ENCODE peak calls at places on chromosomes 5 and 9, in ten cellular contexts. M, R, D, B, W, F, G, U, N and Y are unnamed samples.
A peak's percentile ranks its signal among the peaks of the same experiment; 100 is the strongest.

GRCh38 chr5:126658526-126658925 is 57.8 kb downstream of the PHAX start:
- DNase-seq in M (no peak), R (no peak), D (no peak), B (no peak), W (no peak), F (no peak), G (no peak), U (no peak), N (no peak), Y (no peak)

GRCh38 chr5:105593011-105593760 is 2030.6 kb upstream of the NUDT12 start:
- DNase-seq in M (no peak), R (no peak), D (no peak), B (no peak), W (no peak), F (no peak), G (no peak), U (no peak), N (no peak), Y (no peak)

GRCh38 chr5:93579561-93580386 is 1.2 kb downstream of the NR2F1-AS1 start:
- DNase-seq in M (no peak), R (no peak), D (no peak), B (peak; percentile 65), W (peak; percentile 79), F (peak; percentile 50), G (no peak), U (no peak), N (no peak), Y (no peak)

GRCh38 chr5:77010281-77010680 is 19.9 kb upstream of the AGGF1 start:
- DNase-seq in M (no peak), R (no peak), D (no peak), B (no peak), W (no peak), F (no peak), G (no peak), U (no peak), N (no peak), Y (no peak)

GRCh38 chr9:124660341-124660801 is 110.7 kb downstream of the NR6A1 start:
- DNase-seq in M (peak; percentile 37), R (no peak), D (no peak), B (peak; percentile 70), W (no peak), F (no peak), G (no peak), U (no peak), N (no peak), Y (no peak)

GRCh38 chr5:64333891-64334290 is 168.2 kb downstream of the RNF180 start:
- DNase-seq in M (no peak), R (no peak), D (no peak), B (no peak), W (no peak), F (no peak), G (no peak), U (no peak), N (no peak), Y (no peak)

GRCh38 chr9:129569506-129570449 is 51.1 kb downstream of the C9orf50 start:
- DNase-seq in M (no peak), R (peak; percentile 64), D (no peak), B (peak; percentile 41), W (no peak), F (peak; percentile 81), G (no peak), U (no peak), N (no peak), Y (no peak)

GRCh38 chr5:110651507-110651906 is 75.0 kb downstream of the TMEM232 start:
- DNase-seq in M (no peak), R (no peak), D (no peak), B (peak; percentile 0), W (no peak), F (no peak), G (no peak), U (no peak), N (no peak), Y (no peak)

GRCh38 chr9:99118782-99119466 is 14.0 kb downstream of the TGFBR1 start:
- DNase-seq in M (no peak), R (no peak), D (no peak), B (no peak), W (no peak), F (no peak), G (peak; percentile 74), U (peak; percentile 50), N (peak; percentile 68), Y (no peak)

GRCh38 chr9:116860509-116861120 is 173.5 kb downstream of the TRIM32 start:
- DNase-seq in M (peak; percentile 14), R (peak; percentile 70), D (peak; percentile 1), B (peak; percentile 75), W (peak; percentile 77), F (peak; percentile 56), G (peak; percentile 16), U (no peak), N (peak; percentile 2), Y (peak; percentile 25)

GRCh38 chr9:132216861-132217655 is 55.2 kb downstream of the NTNG2 start:
- DNase-seq in M (no peak), R (no peak), D (no peak), B (no peak), W (no peak), F (no peak), G (no peak), U (no peak), N (peak; percentile 16), Y (no peak)

GRCh38 chr5:143890475-143890874 is 78.5 kb downstream of the HMHB1 start:
- DNase-seq in M (no peak), R (no peak), D (no peak), B (no peak), W (no peak), F (no peak), G (no peak), U (no peak), N (no peak), Y (no peak)

GRCh38 chr5:65611524-65611923 is 12.6 kb downstream of the TRIM23 start:
- DNase-seq in M (no peak), R (peak; percentile 65), D (no peak), B (no peak), W (no peak), F (no peak), G (no peak), U (no peak), N (no peak), Y (no peak)

GRCh38 chr5:67400752-67401151 is 204.2 kb upstream of the CD180 start:
- DNase-seq in M (no peak), R (no peak), D (no peak), B (no peak), W (no peak), F (no peak), G (no peak), U (no peak), N (no peak), Y (no peak)

GRCh38 chr9:127627494-127627855 is 15.4 kb downstream of the STXBP1 start:
- DNase-seq in M (no peak), R (no peak), D (no peak), B (no peak), W (no peak), F (no peak), G (no peak), U (no peak), N (no peak), Y (no peak)

GRCh38 chr9:38137342-38137741 is 68.3 kb upstream of the SHB start:
- DNase-seq in M (no peak), R (no peak), D (no peak), B (no peak), W (no peak), F (no peak), G (no peak), U (no peak), N (no peak), Y (no peak)

GRCh38 chr5:146877783-146878470 is 630 bp downstream of the PPP2R2B start:
- DNase-seq in M (no peak), R (peak; percentile 18), D (no peak), B (no peak), W (peak; percentile 81), F (peak; percentile 22), G (peak; percentile 52), U (no peak), N (peak; percentile 20), Y (no peak)

GRCh38 chr5:36079200-36079761 is 12.6 kb upstream of the UGT3A2 start:
- DNase-seq in M (no peak), R (peak; percentile 42), D (no peak), B (peak; percentile 71), W (no peak), F (peak; percentile 74), G (peak; percentile 31), U (no peak), N (no peak), Y (peak; percentile 50)

GRCh38 chr5:5340206-5340729 is 82.2 kb upstream of the ICE1 start:
- DNase-seq in M (no peak), R (peak; percentile 35), D (no peak), B (peak; percentile 88), W (peak; percentile 91), F (no peak), G (no peak), U (no peak), N (no peak), Y (no peak)

GRCh38 chr9:137972355-137972987 is 94.9 kb downstream of the CACNA1B start:
- DNase-seq in M (no peak), R (no peak), D (no peak), B (no peak), W (peak; percentile 67), F (no peak), G (no peak), U (no peak), N (no peak), Y (no peak)

GRCh38 chr9:34651876-34652602 is at the start of gene IL11RA:
- DNase-seq in M (peak; percentile 85), R (peak; percentile 71), D (peak; percentile 40), B (peak; percentile 91), W (peak; percentile 94), F (peak; percentile 84), G (peak; percentile 55), U (no peak), N (peak; percentile 23), Y (peak; percentile 74)

GRCh38 chr9:104991144-104991953 is 63.4 kb upstream of the ABCA1 start:
- DNase-seq in M (peak; percentile 84), R (peak; percentile 95), D (peak; percentile 63), B (peak; percentile 92), W (peak; percentile 95), F (peak; percentile 55), G (peak; percentile 87), U (peak; percentile 79), N (peak; percentile 92), Y (no peak)